ENCODE peak calls at places on chromosomes 11 and 22, in four cellular contexts. One of them, this sample, is unnamed.

GRCh38 chr22:50468626-50469025 is 6.2 kb downstream of the SBF1 start:
- DNase-seq in HL-60: no peak
- DNase-seq in SK-N-SH: no peak
- DNase-seq in HepG2: no peak
- DNase-seq in this sample: no peak

GRCh38 chr22:20291249-20291586 is 23.1 kb upstream of the RTN4R start:
- DNase-seq in HL-60: no peak
- DNase-seq in SK-N-SH: no peak
- DNase-seq in HepG2: no peak
- DNase-seq in this sample: no peak

GRCh38 chr11:2708151-2708581 is 8.4 kb upstream of the KCNQ1OT1 start:
- DNase-seq in HL-60: no peak
- DNase-seq in SK-N-SH: no peak
- DNase-seq in HepG2: no peak
- DNase-seq in this sample: no peak

GRCh38 chr22:19664406-19664805 is 49.9 kb upstream of the SEPTIN5 start:
- DNase-seq in HL-60: no peak
- DNase-seq in SK-N-SH: no peak
- DNase-seq in HepG2: no peak
- DNase-seq in this sample: no peak

GRCh38 chr11:13260196-13260962 is 17.2 kb upstream of the BMAL1 start:
- DNase-seq in HL-60: no peak
- DNase-seq in SK-N-SH: no peak
- DNase-seq in HepG2: no peak
- DNase-seq in this sample: no peak

GRCh38 chr22:22770280-22770871 is 117.2 kb upstream of the IGLL5 start:
- DNase-seq in HL-60: peak; percentile 21
- DNase-seq in SK-N-SH: peak; percentile 66
- DNase-seq in HepG2: peak; percentile 30
- DNase-seq in this sample: peak; percentile 97

GRCh38 chr22:45731798-45732495 is 60.3 kb downstream of the ATXN10 start:
- DNase-seq in HL-60: no peak
- DNase-seq in SK-N-SH: no peak
- DNase-seq in HepG2: peak; percentile 8
- DNase-seq in this sample: no peak

GRCh38 chr22:21760640-21761039 is 25.0 kb upstream of the YPEL1 start:
- DNase-seq in HL-60: peak; percentile 28
- DNase-seq in SK-N-SH: no peak
- DNase-seq in HepG2: no peak
- DNase-seq in this sample: no peak

GRCh38 chr11:44575288-44575672 is 9.8 kb downstream of the CD82 start:
- DNase-seq in HL-60: no peak
- DNase-seq in SK-N-SH: peak; percentile 1
- DNase-seq in HepG2: no peak
- DNase-seq in this sample: no peak

GRCh38 chr22:20783844-20784723 is 10.2 kb downstream of the SERPIND1 start:
- DNase-seq in HL-60: peak; percentile 55
- DNase-seq in SK-N-SH: peak; percentile 59
- DNase-seq in HepG2: peak; percentile 70
- DNase-seq in this sample: peak; percentile 98

GRCh38 chr11:130819561-130819960 is 96.7 kb downstream of the SNX19 start:
- DNase-seq in HL-60: no peak
- DNase-seq in SK-N-SH: no peak
- DNase-seq in HepG2: no peak
- DNase-seq in this sample: no peak

GRCh38 chr11:126861796-126862195 is 138.8 kb downstream of the KIRREL3 start:
- DNase-seq in HL-60: no peak
- DNase-seq in SK-N-SH: no peak
- DNase-seq in HepG2: no peak
- DNase-seq in this sample: no peak

GRCh38 chr11:17822021-17822781 is 87.6 kb downstream of the KCNC1 start:
- DNase-seq in HL-60: peak; percentile 11
- DNase-seq in SK-N-SH: no peak
- DNase-seq in HepG2: no peak
- DNase-seq in this sample: no peak

GRCh38 chr11:7077101-7077500 is 11.7 kb upstream of the RBMXL2 start:
- DNase-seq in HL-60: no peak
- DNase-seq in SK-N-SH: no peak
- DNase-seq in HepG2: no peak
- DNase-seq in this sample: no peak

GRCh38 chr22:43481528-43482309 is 69.9 kb downstream of the MPPED1 start:
- DNase-seq in HL-60: peak; percentile 62
- DNase-seq in SK-N-SH: no peak
- DNase-seq in HepG2: peak; percentile 18
- DNase-seq in this sample: peak; percentile 4

GRCh38 chr22:39297490-39298193 is 21.8 kb downstream of the RPL3 start:
- DNase-seq in HL-60: no peak
- DNase-seq in SK-N-SH: no peak
- DNase-seq in HepG2: no peak
- DNase-seq in this sample: no peak

GRCh38 chr11:46120361-46120710 is 918 bp downstream of the PHF21A start:
- DNase-seq in HL-60: peak; percentile 7
- DNase-seq in SK-N-SH: no peak
- DNase-seq in HepG2: no peak
- DNase-seq in this sample: no peak

GRCh38 chr11:120208012-120208441 is 2.8 kb upstream of the OAF start:
- DNase-seq in HL-60: peak; percentile 82
- DNase-seq in SK-N-SH: no peak
- DNase-seq in HepG2: peak; percentile 95
- DNase-seq in this sample: no peak

GRCh38 chr22:39718921-39719320 is 148.4 kb downstream of the CACNA1I start:
- DNase-seq in HL-60: no peak
- DNase-seq in SK-N-SH: no peak
- DNase-seq in HepG2: no peak
- DNase-seq in this sample: no peak

GRCh38 chr22:28441720-28442263 is 237.8 kb downstream of the TTC28 start:
- DNase-seq in HL-60: no peak
- DNase-seq in SK-N-SH: peak; percentile 27
- DNase-seq in HepG2: peak; percentile 73
- DNase-seq in this sample: no peak

GRCh38 chr11:49851971-49852389 is 100.2 kb upstream of the OR4C13 start:
- DNase-seq in HL-60: no peak
- DNase-seq in SK-N-SH: no peak
- DNase-seq in HepG2: no peak
- DNase-seq in this sample: no peak

GRCh38 chr11:2306971-2307732 is 5.3 kb downstream of the TSPAN32 start:
- DNase-seq in HL-60: peak; percentile 64
- DNase-seq in SK-N-SH: peak; percentile 33
- DNase-seq in HepG2: no peak
- DNase-seq in this sample: no peak

GRCh38 chr11:93738647-93739081 is 2.6 kb downstream of the TAF1D start:
- DNase-seq in HL-60: no peak
- DNase-seq in SK-N-SH: no peak
- DNase-seq in HepG2: no peak
- DNase-seq in this sample: no peak

GRCh38 chr22:23763579-23764331 is 965 bp downstream of the C22orf15 start:
- DNase-seq in HL-60: no peak
- DNase-seq in SK-N-SH: peak; percentile 25
- DNase-seq in HepG2: no peak
- DNase-seq in this sample: peak; percentile 29

GRCh38 chr11:118615996-118616395 is 8.6 kb downstream of the PHLDB1 start:
- DNase-seq in HL-60: no peak
- DNase-seq in SK-N-SH: no peak
- DNase-seq in HepG2: no peak
- DNase-seq in this sample: no peak

GRCh38 chr22:23072035-23072910 is 2.0 kb downstream of the GNAZ start:
- DNase-seq in HL-60: no peak
- DNase-seq in SK-N-SH: no peak
- DNase-seq in HepG2: no peak
- DNase-seq in this sample: no peak

GRCh38 chr11:15629690-15630321 is 515.1 kb downstream of the INSC start:
- DNase-seq in HL-60: peak; percentile 59
- DNase-seq in SK-N-SH: no peak
- DNase-seq in HepG2: peak; percentile 16
- DNase-seq in this sample: no peak

GRCh38 chr22:41197808-41198585 is 7.1 kb upstream of the L3MBTL2 start:
- DNase-seq in HL-60: peak; percentile 61
- DNase-seq in SK-N-SH: peak; percentile 48
- DNase-seq in HepG2: no peak
- DNase-seq in this sample: peak; percentile 29

GRCh38 chr11:112776834-112777793 is 184.1 kb upstream of the NCAM1 start:
- DNase-seq in HL-60: no peak
- DNase-seq in SK-N-SH: peak; percentile 84
- DNase-seq in HepG2: no peak
- DNase-seq in this sample: peak; percentile 11

GRCh38 chr11:124069429-124070401 is 28.6 kb upstream of the OR10G7 start:
- DNase-seq in HL-60: peak; percentile 62
- DNase-seq in SK-N-SH: peak; percentile 50
- DNase-seq in HepG2: peak; percentile 42
- DNase-seq in this sample: peak; percentile 68

GRCh38 chr11:103581680-103582265 is 454.7 kb upstream of the DDI1 start:
- DNase-seq in HL-60: no peak
- DNase-seq in SK-N-SH: no peak
- DNase-seq in HepG2: no peak
- DNase-seq in this sample: no peak

GRCh38 chr22:30045001-30045887 is 35.0 kb upstream of the HORMAD2 start:
- DNase-seq in HL-60: no peak
- DNase-seq in SK-N-SH: no peak
- DNase-seq in HepG2: no peak
- DNase-seq in this sample: no peak

GRCh38 chr11:71164621-71165020 is 87.8 kb downstream of the SHANK2 start:
- DNase-seq in HL-60: no peak
- DNase-seq in SK-N-SH: no peak
- DNase-seq in HepG2: no peak
- DNase-seq in this sample: no peak

GRCh38 chr11:71164186-71164585 is 88.2 kb downstream of the SHANK2 start:
- DNase-seq in HL-60: no peak
- DNase-seq in SK-N-SH: no peak
- DNase-seq in HepG2: no peak
- DNase-seq in this sample: no peak

GRCh38 chr11:71163371-71163770 is 89.0 kb downstream of the SHANK2 start:
- DNase-seq in HL-60: no peak
- DNase-seq in SK-N-SH: no peak
- DNase-seq in HepG2: no peak
- DNase-seq in this sample: no peak

GRCh38 chr11:71169328-71169727 is 83.0 kb downstream of the SHANK2 start:
- DNase-seq in HL-60: no peak
- DNase-seq in SK-N-SH: no peak
- DNase-seq in HepG2: no peak
- DNase-seq in this sample: no peak

DNA sequence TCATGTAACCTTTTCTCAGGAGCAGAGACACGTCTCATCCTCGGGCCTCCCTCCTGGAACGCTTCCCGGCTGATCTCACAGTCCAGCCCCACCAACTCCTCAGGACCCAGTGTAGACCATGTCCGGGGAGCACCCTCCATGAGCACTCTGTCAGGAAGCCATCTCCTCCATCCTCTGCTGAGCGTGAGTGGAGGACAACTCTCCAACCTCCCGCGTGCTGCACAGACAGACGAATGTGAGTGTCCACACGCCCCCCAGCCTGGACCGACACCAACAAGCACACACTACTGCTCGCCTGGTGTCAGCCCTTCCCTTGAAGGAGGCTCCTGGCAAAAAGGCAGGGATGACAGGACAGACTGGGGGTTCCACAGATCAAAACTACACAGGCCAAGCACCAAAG is 86.6 kb downstream of the SHANK2 start:
- DNase-seq in HL-60: no peak
- DNase-seq in SK-N-SH: no peak
- DNase-seq in HepG2: no peak
- DNase-seq in this sample: no peak
- TF ChIP-seq GABPA in HL-60: no peak
- TF ChIP-seq GABPA in SK-N-SH: no peak
- TF ChIP-seq GABPA in HepG2: no peak
- TF ChIP-seq GABPA in this sample: no peak

DNA sequence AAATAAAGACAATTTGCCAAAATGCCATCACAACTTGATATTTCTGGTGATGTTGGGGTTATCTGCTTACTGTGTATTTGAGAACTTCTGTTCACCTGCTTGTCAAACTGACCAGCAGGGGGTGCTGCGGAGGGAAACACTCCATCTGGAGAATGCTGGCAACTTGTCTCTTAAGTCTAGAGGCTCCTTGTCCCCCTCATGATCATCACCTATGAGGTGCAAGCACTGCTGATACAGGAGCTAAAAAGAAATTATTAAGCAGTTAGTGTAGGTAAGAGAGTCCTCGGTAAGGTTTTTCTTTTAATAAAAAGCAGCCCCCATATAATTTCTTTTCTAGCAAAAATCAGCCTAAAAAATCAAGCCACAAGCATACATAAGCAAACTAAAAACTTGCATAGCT is 32.7 kb upstream of the GLYATL1B start:
- DNase-seq in HL-60: peak; percentile 62
- DNase-seq in SK-N-SH: peak; percentile 21
- DNase-seq in HepG2: peak; percentile 37
- DNase-seq in this sample: peak; percentile 77
- TF ChIP-seq GABPA in HL-60: no peak
- TF ChIP-seq GABPA in SK-N-SH: no peak
- TF ChIP-seq GABPA in HepG2: no peak
- TF ChIP-seq GABPA in this sample: no peak

GRCh38 chr11:128911239-128911638 is 20.1 kb downstream of the KCNJ5 start:
- DNase-seq in HL-60: no peak
- DNase-seq in SK-N-SH: no peak
- DNase-seq in HepG2: no peak
- DNase-seq in this sample: no peak
- TF ChIP-seq GABPA in HL-60: no peak
- TF ChIP-seq GABPA in SK-N-SH: no peak
- TF ChIP-seq GABPA in HepG2: no peak
- TF ChIP-seq GABPA in this sample: no peak

GRCh38 chr11:122628691-122629555 is 26.6 kb upstream of the UBASH3B start:
- DNase-seq in HL-60: peak; percentile 81
- DNase-seq in SK-N-SH: peak; percentile 82
- DNase-seq in HepG2: peak; percentile 65
- DNase-seq in this sample: peak; percentile 59

GRCh38 chr11:122637538-122637937 is 18.0 kb upstream of the UBASH3B start:
- DNase-seq in HL-60: no peak
- DNase-seq in SK-N-SH: no peak
- DNase-seq in HepG2: no peak
- DNase-seq in this sample: no peak

GRCh38 chr11:122632178-122632824 is 23.2 kb upstream of the UBASH3B start:
- DNase-seq in HL-60: no peak
- DNase-seq in SK-N-SH: no peak
- DNase-seq in HepG2: no peak
- DNase-seq in this sample: no peak

GRCh38 chr11:122634507-122634906 is 21.0 kb upstream of the UBASH3B start:
- DNase-seq in HL-60: peak; percentile 13
- DNase-seq in SK-N-SH: no peak
- DNase-seq in HepG2: no peak
- DNase-seq in this sample: no peak

DNA sequence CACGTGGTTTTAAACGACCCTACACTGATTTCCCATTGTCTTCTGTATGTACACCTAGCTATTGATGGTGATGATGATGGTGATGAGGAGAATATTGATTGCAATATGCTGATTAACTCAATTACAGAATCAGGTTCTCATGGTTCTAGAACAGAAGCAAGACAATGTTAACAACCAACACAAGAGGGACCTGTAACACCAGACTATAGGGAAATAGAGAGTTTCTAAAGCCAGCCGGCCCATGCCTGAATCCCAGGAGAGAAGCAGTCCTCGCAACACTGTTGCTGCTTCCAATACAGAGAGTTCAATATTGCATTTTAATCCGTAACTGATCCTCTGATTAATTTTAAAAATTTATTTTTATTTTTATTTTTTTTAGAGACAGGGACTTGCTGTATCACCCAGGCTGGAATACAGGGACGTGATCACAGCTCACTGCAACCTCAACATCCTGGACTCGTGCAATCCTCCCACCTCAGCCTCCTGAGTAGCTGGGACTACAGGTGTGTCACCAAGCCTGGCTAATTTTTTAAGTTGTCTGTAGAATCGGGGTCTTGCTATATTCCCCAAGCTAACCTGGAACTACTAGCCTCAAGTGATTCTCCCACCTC is 22.2 kb upstream of the UBASH3B start:
- DNase-seq in HL-60: peak; percentile 48
- DNase-seq in SK-N-SH: peak; percentile 49
- DNase-seq in HepG2: peak; percentile 62
- DNase-seq in this sample: no peak
- TF ChIP-seq GABPA in HL-60: no peak
- TF ChIP-seq GABPA in SK-N-SH: no peak
- TF ChIP-seq GABPA in HepG2: no peak
- TF ChIP-seq GABPA in this sample: no peak